ENCODE peak calls at places on chromosomes 5 and 9, in seven cellular contexts. One of them, this sample, is unnamed.

GRCh38 chr5:160266044-160266718 is 36.9 kb downstream of the FABP6 start:
- DNase-seq in nucleus accumbens: no peak
- DNase-seq in hepatic stellate cell: no peak
- DNase-seq in pulmonary artery endothelial cell: no peak
- DNase-seq in NCI-H345: no peak
- DNase-seq in activated naive CD4-positive, alpha-beta T cell treated with anti-CD3 and anti-CD28 coated beads for 36 hours: no peak
- DNase-seq in ureter: no peak
- DNase-seq in this sample: no peak

GRCh38 chr9:129732946-129733631 is 19.8 kb downstream of the PTGES start:
- DNase-seq in pulmonary artery endothelial cell: no peak
- DNase-seq in NCI-H345: no peak
- DNase-seq in ureter: no peak
- DNase-seq in hepatic stellate cell: no peak
- DNase-seq in nucleus accumbens: no peak
- DNase-seq in activated naive CD4-positive, alpha-beta T cell treated with anti-CD3 and anti-CD28 coated beads for 36 hours: no peak
- DNase-seq in this sample: no peak

GRCh38 chr5:126449751-126450271 is 26.6 kb downstream of the GRAMD2B start:
- DNase-seq in nucleus accumbens: no peak
- DNase-seq in pulmonary artery endothelial cell: no peak
- DNase-seq in NCI-H345: no peak
- DNase-seq in activated naive CD4-positive, alpha-beta T cell treated with anti-CD3 and anti-CD28 coated beads for 36 hours: peak
- DNase-seq in ureter: no peak
- DNase-seq in hepatic stellate cell: peak
- DNase-seq in this sample: no peak

GRCh38 chr5:109597893-109598292 is 91.8 kb upstream of the MAN2A1 start:
- DNase-seq in hepatic stellate cell: no peak
- DNase-seq in ureter: no peak
- DNase-seq in pulmonary artery endothelial cell: no peak
- DNase-seq in activated naive CD4-positive, alpha-beta T cell treated with anti-CD3 and anti-CD28 coated beads for 36 hours: no peak
- DNase-seq in NCI-H345: no peak
- DNase-seq in nucleus accumbens: no peak
- DNase-seq in this sample: no peak

GRCh38 chr9:109487247-109487646 is 10.9 kb downstream of the PTPN3 start:
- DNase-seq in pulmonary artery endothelial cell: no peak
- DNase-seq in activated naive CD4-positive, alpha-beta T cell treated with anti-CD3 and anti-CD28 coated beads for 36 hours: no peak
- DNase-seq in NCI-H345: no peak
- DNase-seq in nucleus accumbens: no peak
- DNase-seq in hepatic stellate cell: no peak
- DNase-seq in ureter: no peak
- DNase-seq in this sample: no peak

GRCh38 chr5:32092938-32093812 is 80.9 kb downstream of the GOLPH3 start:
- DNase-seq in NCI-H345: peak
- DNase-seq in pulmonary artery endothelial cell: peak
- DNase-seq in hepatic stellate cell: peak
- DNase-seq in nucleus accumbens: peak
- DNase-seq in ureter: peak
- DNase-seq in activated naive CD4-positive, alpha-beta T cell treated with anti-CD3 and anti-CD28 coated beads for 36 hours: peak
- DNase-seq in this sample: no peak

GRCh38 chr9:124125590-124126047 is 114.1 kb downstream of the LHX2 start:
- DNase-seq in NCI-H345: peak
- DNase-seq in ureter: no peak
- DNase-seq in activated naive CD4-positive, alpha-beta T cell treated with anti-CD3 and anti-CD28 coated beads for 36 hours: no peak
- DNase-seq in hepatic stellate cell: no peak
- DNase-seq in nucleus accumbens: no peak
- DNase-seq in pulmonary artery endothelial cell: no peak
- DNase-seq in this sample: no peak

GRCh38 chr9:98869078-98869745 is 61.7 kb downstream of the GALNT12 start:
- DNase-seq in activated naive CD4-positive, alpha-beta T cell treated with anti-CD3 and anti-CD28 coated beads for 36 hours: no peak
- DNase-seq in nucleus accumbens: no peak
- DNase-seq in NCI-H345: no peak
- DNase-seq in pulmonary artery endothelial cell: no peak
- DNase-seq in ureter: no peak
- DNase-seq in hepatic stellate cell: no peak
- DNase-seq in this sample: peak

GRCh38 chr5:156783092-156783491 is 67.0 kb upstream of the PPP1R2B start:
- DNase-seq in nucleus accumbens: no peak
- DNase-seq in activated naive CD4-positive, alpha-beta T cell treated with anti-CD3 and anti-CD28 coated beads for 36 hours: no peak
- DNase-seq in ureter: no peak
- DNase-seq in NCI-H345: no peak
- DNase-seq in pulmonary artery endothelial cell: no peak
- DNase-seq in hepatic stellate cell: no peak
- DNase-seq in this sample: no peak

GRCh38 chr9:68978501-68978900 is 35.4 kb downstream of the PRKACG start:
- DNase-seq in hepatic stellate cell: no peak
- DNase-seq in NCI-H345: no peak
- DNase-seq in pulmonary artery endothelial cell: no peak
- DNase-seq in activated naive CD4-positive, alpha-beta T cell treated with anti-CD3 and anti-CD28 coated beads for 36 hours: no peak
- DNase-seq in ureter: no peak
- DNase-seq in nucleus accumbens: no peak
- DNase-seq in this sample: no peak

GRCh38 chr5:12704955-12705354 is 800.7 kb upstream of the CTNND2 start:
- DNase-seq in pulmonary artery endothelial cell: no peak
- DNase-seq in nucleus accumbens: no peak
- DNase-seq in NCI-H345: no peak
- DNase-seq in ureter: no peak
- DNase-seq in hepatic stellate cell: no peak
- DNase-seq in activated naive CD4-positive, alpha-beta T cell treated with anti-CD3 and anti-CD28 coated beads for 36 hours: no peak
- DNase-seq in this sample: no peak

GRCh38 chr9:91084896-91085295 is 276.8 kb downstream of the AUH start:
- DNase-seq in NCI-H345: no peak
- DNase-seq in activated naive CD4-positive, alpha-beta T cell treated with anti-CD3 and anti-CD28 coated beads for 36 hours: no peak
- DNase-seq in ureter: no peak
- DNase-seq in pulmonary artery endothelial cell: no peak
- DNase-seq in hepatic stellate cell: no peak
- DNase-seq in nucleus accumbens: no peak
- DNase-seq in this sample: no peak

GRCh38 chr9:33159058-33159759 is 7.9 kb downstream of the B4GALT1 start:
- DNase-seq in ureter: peak
- DNase-seq in NCI-H345: no peak
- DNase-seq in nucleus accumbens: no peak
- DNase-seq in pulmonary artery endothelial cell: no peak
- DNase-seq in activated naive CD4-positive, alpha-beta T cell treated with anti-CD3 and anti-CD28 coated beads for 36 hours: peak
- DNase-seq in hepatic stellate cell: no peak
- DNase-seq in this sample: peak